ENCODE peak calls at places on chromosomes 6 and 20, in nine cellular contexts. W, X, S, V, C, T, Q, N and O are unnamed samples.

GRCh38 chr6:99867026-99867425 is 127.0 kb downstream of the MCHR2 start:
- DNase-seq in W (no peak), X (no peak), S (no peak), V (no peak), C (no peak), T (no peak), Q (no peak), N (no peak), O (no peak)

GRCh38 chr6:116633685-116634084 is 17.4 kb downstream of the RSPH4A start:
- DNase-seq in W (no peak), X (no peak), S (peak), V (peak), C (no peak), T (no peak), Q (no peak), N (no peak), O (no peak)

GRCh38 chr20:11796041-11796440 is 121.7 kb upstream of the BTBD3 start:
- DNase-seq in W (no peak), X (no peak), S (no peak), V (peak), C (peak), T (no peak), Q (no peak), N (no peak), O (no peak)

GRCh38 chr6:157049126-157049525 is 271.9 kb downstream of the ARID1B start:
- DNase-seq in W (no peak), X (no peak), S (no peak), V (no peak), C (no peak), T (no peak), Q (no peak), N (no peak), O (no peak)

GRCh38 chr6:129679758-129680157 is 30.2 kb downstream of the ARHGAP18 start:
- DNase-seq in W (no peak), X (no peak), S (no peak), V (peak), C (no peak), T (no peak), Q (no peak), N (peak), O (no peak)

GRCh38 chr20:51221791-51222408 is 199.0 kb upstream of the KCNG1 start:
- DNase-seq in W (no peak), X (no peak), S (peak), V (peak), C (peak), T (no peak), Q (peak), N (peak), O (peak)

GRCh38 chr6:56399250-56399671 is 151.9 kb upstream of the COL21A1 start:
- DNase-seq in W (no peak), X (no peak), S (no peak), V (no peak), C (peak), T (no peak), Q (no peak), N (peak), O (no peak)

GRCh38 chr20:46251211-46251673 is 57.1 kb downstream of the CDH22 start:
- DNase-seq in W (no peak), X (no peak), S (peak), V (no peak), C (no peak), T (no peak), Q (no peak), N (no peak), O (no peak)

GRCh38 chr6:13242178-13242577 is 86.2 kb downstream of the TBC1D7 start:
- DNase-seq in W (no peak), X (no peak), S (no peak), V (no peak), C (no peak), T (no peak), Q (no peak), N (no peak), O (no peak)

GRCh38 chr20:31894980-31895675 is 24.7 kb downstream of the TTLL9 start:
- DNase-seq in W (no peak), X (peak), S (peak), V (peak), C (peak), T (peak), Q (peak), N (peak), O (no peak)

GRCh38 chr6:15063253-15063853 is 182.5 kb upstream of the JARID2 start:
- DNase-seq in W (no peak), X (peak), S (no peak), V (no peak), C (peak), T (peak), Q (no peak), N (no peak), O (no peak)

GRCh38 chr20:61980647-61981583 is 84.8 kb downstream of the TAF4 start:
- DNase-seq in W (no peak), X (no peak), S (peak), V (no peak), C (no peak), T (peak), Q (peak), N (peak), O (no peak)

GRCh38 chr6:9732056-9732455 is 682.8 kb downstream of the TFAP2A start:
- DNase-seq in W (no peak), X (no peak), S (no peak), V (peak), C (no peak), T (no peak), Q (no peak), N (no peak), O (no peak)

GRCh38 chr20:4102381-4102780 is 87.0 kb upstream of the RNF24 start:
- DNase-seq in W (no peak), X (no peak), S (no peak), V (peak), C (peak), T (no peak), Q (no peak), N (no peak), O (no peak)

GRCh38 chr6:34986845-34987246 is 97.8 kb downstream of the ANKS1A start:
- DNase-seq in W (peak), X (peak), S (peak), V (peak), C (peak), T (peak), Q (peak), N (peak), O (peak)

GRCh38 chr6:45900808-45901752 is 114.6 kb downstream of the CLIC5 start:
- DNase-seq in W (no peak), X (no peak), S (peak), V (no peak), C (no peak), T (peak), Q (no peak), N (peak), O (no peak)

GRCh38 chr6:36989264-36989663 is 3.3 kb upstream of the MTCH1 start:
- DNase-seq in W (no peak), X (no peak), S (no peak), V (no peak), C (no peak), T (no peak), Q (no peak), N (no peak), O (no peak)

GRCh38 chr6:14804444-14805210 is 441.2 kb upstream of the JARID2 start:
- DNase-seq in W (no peak), X (peak), S (no peak), V (no peak), C (peak), T (peak), Q (peak), N (peak), O (no peak)

GRCh38 chr6:72816022-72816421 is 194.2 kb downstream of the KCNQ5 start:
- DNase-seq in W (no peak), X (no peak), S (no peak), V (no peak), C (no peak), T (no peak), Q (no peak), N (no peak), O (no peak)

GRCh38 chr20:59010321-59010994 is 3.4 kb upstream of the CTSZ start:
- DNase-seq in W (no peak), X (no peak), S (no peak), V (no peak), C (no peak), T (no peak), Q (no peak), N (no peak), O (no peak)

GRCh38 chr20:63423751-63424150 is 48.7 kb downstream of the KCNQ2 start:
- DNase-seq in W (no peak), X (no peak), S (no peak), V (no peak), C (no peak), T (no peak), Q (no peak), N (no peak), O (no peak)

GRCh38 chr6:55636406-55637102 is 57.6 kb upstream of the HMGCLL1 start:
- DNase-seq in W (no peak), X (no peak), S (no peak), V (peak), C (peak), T (no peak), Q (no peak), N (peak), O (no peak)

GRCh38 chr6:107813555-107814194 is 10.4 kb downstream of the SCML4 start:
- DNase-seq in W (no peak), X (no peak), S (no peak), V (no peak), C (no peak), T (no peak), Q (no peak), N (no peak), O (no peak)

GRCh38 chr6:49462071-49462470 is 982 bp downstream of the MMUT start:
- DNase-seq in W (no peak), X (no peak), S (no peak), V (peak), C (peak), T (no peak), Q (no peak), N (peak), O (no peak)

GRCh38 chr6:36298037-36298436 is 28.2 kb downstream of the PNPLA1 start:
- DNase-seq in W (no peak), X (no peak), S (no peak), V (no peak), C (no peak), T (no peak), Q (no peak), N (no peak), O (no peak)

GRCh38 chr6:49087372-49087771 is 375.7 kb downstream of the MMUT start:
- DNase-seq in W (no peak), X (no peak), S (no peak), V (peak), C (no peak), T (no peak), Q (no peak), N (peak), O (no peak)

GRCh38 chr6:7953753-7954152 is 43.2 kb upstream of the TXNDC5 start:
- DNase-seq in W (no peak), X (no peak), S (no peak), V (no peak), C (no peak), T (no peak), Q (no peak), N (no peak), O (no peak)

GRCh38 chr6:148501178-148501590 is 158.5 kb downstream of the SASH1 start:
- DNase-seq in W (no peak), X (peak), S (no peak), V (peak), C (peak), T (peak), Q (no peak), N (peak), O (no peak)

GRCh38 chr20:4012631-4013030 is 2.7 kb downstream of the RNF24 start:
- DNase-seq in W (no peak), X (no peak), S (no peak), V (no peak), C (peak), T (no peak), Q (no peak), N (peak), O (no peak)

GRCh38 chr6:42707595-42707994 is 14.8 kb downstream of the PRPH2 start:
- DNase-seq in W (no peak), X (no peak), S (no peak), V (no peak), C (no peak), T (no peak), Q (no peak), N (no peak), O (no peak)

GRCh38 chr6:71044753-71045152 is 87.9 kb upstream of the B3GAT2 start:
- DNase-seq in W (no peak), X (no peak), S (no peak), V (no peak), C (no peak), T (no peak), Q (no peak), N (no peak), O (no peak)

GRCh38 chr6:145148392-145149175 is 586.7 kb downstream of the EPM2A start:
- DNase-seq in W (no peak), X (peak), S (no peak), V (no peak), C (peak), T (no peak), Q (peak), N (peak), O (no peak)

GRCh38 chr6:84764332-84765049 is at the start of gene TBX18:
- DNase-seq in W (peak), X (peak), S (peak), V (peak), C (peak), T (peak), Q (peak), N (peak), O (peak)

GRCh38 chr6:134031696-134032255 is 20.6 kb downstream of the SLC2A12 start:
- DNase-seq in W (no peak), X (no peak), S (no peak), V (no peak), C (peak), T (no peak), Q (peak), N (peak), O (no peak)

GRCh38 chr6:29850011-29850553 is 22.5 kb downstream of the HLA-G start:
- DNase-seq in W (no peak), X (no peak), S (no peak), V (no peak), C (no peak), T (peak), Q (peak), N (peak), O (no peak)

GRCh38 chr6:158754738-158755137 is 64.4 kb downstream of the EZR start:
- DNase-seq in W (no peak), X (no peak), S (no peak), V (no peak), C (no peak), T (no peak), Q (no peak), N (no peak), O (no peak)

GRCh38 chr6:158751192-158751591 is 68.0 kb downstream of the EZR start:
- DNase-seq in W (peak), X (no peak), S (no peak), V (no peak), C (no peak), T (no peak), Q (no peak), N (no peak), O (peak)

GRCh38 chr6:158753826-158754225 is 65.3 kb downstream of the EZR start:
- DNase-seq in W (no peak), X (no peak), S (no peak), V (no peak), C (no peak), T (no peak), Q (no peak), N (no peak), O (no peak)

GRCh38 chr6:158751842-158752424 is 67.2 kb downstream of the EZR start:
- DNase-seq in W (no peak), X (no peak), S (no peak), V (no peak), C (no peak), T (no peak), Q (no peak), N (no peak), O (no peak)

GRCh38 chr6:158752613-158753012 is 66.6 kb downstream of the EZR start:
- DNase-seq in W (peak), X (peak), S (peak), V (peak), C (no peak), T (no peak), Q (peak), N (peak), O (no peak)
- TF ChIP-seq CTCF in W (peak), X (no peak), S (peak), V (peak), C (no peak), T (no peak), Q (peak), N (peak), O (no peak)

DNA sequence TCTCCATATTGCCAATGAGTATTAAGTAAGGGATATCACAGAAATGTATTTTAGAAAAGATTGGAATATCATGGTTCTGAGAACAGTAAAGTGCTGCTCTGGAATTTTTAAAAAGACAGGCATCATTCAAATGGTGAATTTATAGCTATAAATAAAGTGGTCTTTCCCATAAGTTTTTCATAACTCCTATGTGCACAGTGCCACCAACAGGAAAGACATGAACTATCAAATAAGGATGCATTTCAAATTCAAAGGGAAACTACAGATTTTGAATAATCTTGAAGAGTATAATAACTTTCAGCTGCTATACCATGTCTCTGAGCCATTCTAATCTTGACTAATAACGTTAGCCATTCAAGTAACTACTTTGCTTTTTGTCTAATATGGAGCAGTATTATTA is 456.8 kb upstream of the GJE1 start:
- DNase-seq in W (no peak), X (no peak), S (no peak), V (peak), C (peak), T (no peak), Q (no peak), N (peak), O (no peak)
- TF ChIP-seq CTCF in W (no peak), X (peak), S (peak), V (peak), C (peak), T (peak), Q (no peak), N (peak), O (no peak)

GRCh38 chr20:13325033-13325432 is 104.0 kb downstream of the ISM1 start:
- DNase-seq in W (peak), X (no peak), S (peak), V (peak), C (peak), T (no peak), Q (peak), N (peak), O (peak)
- TF ChIP-seq CTCF in W (peak), X (peak), S (peak), V (peak), C (peak), T (no peak), Q (peak), N (peak), O (peak)

GRCh38 chr6:162856885-162857284 is 129.1 kb downstream of the PACRG start:
- DNase-seq in W (peak), X (peak), S (peak), V (peak), C (peak), T (peak), Q (peak), N (peak), O (no peak)
- TF ChIP-seq CTCF in W (peak), X (peak), S (peak), V (peak), C (peak), T (peak), Q (peak), N (peak), O (peak)

GRCh38 chr6:121309768-121310473 is 24.4 kb downstream of the TBC1D32 start:
- DNase-seq in W (no peak), X (no peak), S (no peak), V (no peak), C (peak), T (no peak), Q (no peak), N (peak), O (no peak)

GRCh38 chr6:121302882-121303281 is 31.4 kb downstream of the TBC1D32 start:
- DNase-seq in W (no peak), X (no peak), S (no peak), V (no peak), C (no peak), T (no peak), Q (no peak), N (no peak), O (no peak)

GRCh38 chr6:121310495-121310894 is 23.8 kb downstream of the TBC1D32 start:
- DNase-seq in W (no peak), X (no peak), S (no peak), V (no peak), C (no peak), T (no peak), Q (no peak), N (no peak), O (no peak)

DNA sequence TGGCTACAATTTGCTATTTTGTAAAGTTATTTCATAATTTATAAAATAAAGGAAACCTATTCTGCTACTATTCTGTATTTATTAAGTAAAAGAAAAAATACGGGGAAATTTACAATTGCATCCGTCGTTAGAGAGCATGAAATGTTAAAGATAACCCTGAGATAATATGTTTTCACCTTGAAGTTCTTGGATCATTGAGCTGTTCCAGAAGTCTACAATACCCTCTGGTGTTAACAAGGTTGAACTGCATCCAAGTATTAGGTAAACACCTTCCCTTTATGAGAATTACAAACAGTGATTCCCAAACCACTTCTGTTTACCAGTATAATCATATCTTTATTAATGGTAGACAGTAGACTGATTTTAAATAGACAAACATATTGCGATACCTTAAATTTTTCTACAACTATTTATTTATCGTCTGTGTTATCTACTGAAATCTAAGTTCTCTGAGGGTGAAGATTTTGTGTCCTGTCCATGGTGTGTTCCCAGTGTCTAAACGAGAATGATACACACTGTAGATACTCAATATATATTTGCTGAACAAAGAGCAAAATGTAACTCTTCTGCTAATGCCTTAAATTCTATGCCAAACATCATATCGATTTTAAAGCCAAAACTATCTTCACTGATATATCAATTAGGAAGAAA is 28.2 kb downstream of the TBC1D32 start:
- DNase-seq in W (no peak), X (no peak), S (peak), V (peak), C (peak), T (no peak), Q (peak), N (peak), O (no peak)
- TF ChIP-seq CTCF in W (peak), X (peak), S (peak), V (peak), C (peak), T (peak), Q (peak), N (peak), O (peak)

DNA sequence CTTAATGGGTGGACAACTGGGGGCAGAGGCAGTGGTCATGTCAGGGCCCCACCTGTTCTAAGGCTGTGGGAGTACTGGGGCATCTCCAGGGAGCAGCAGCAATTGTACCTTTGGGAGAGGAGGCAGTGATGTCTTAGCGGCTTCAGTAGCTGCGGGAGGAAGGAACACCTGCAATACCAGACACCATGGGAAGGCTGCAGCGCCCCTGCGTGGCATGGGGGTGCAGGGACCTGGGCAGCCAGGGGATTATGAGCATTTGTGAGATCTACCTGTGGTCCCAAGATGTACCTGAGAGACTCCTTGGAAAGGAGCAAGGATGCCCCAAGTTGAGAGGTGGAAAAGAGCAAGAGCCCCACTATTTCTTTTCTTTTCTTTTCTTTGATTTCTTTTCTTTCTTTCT is 112.1 kb upstream of the GPR6 start:
- DNase-seq in W (peak), X (no peak), S (no peak), V (no peak), C (no peak), T (no peak), Q (no peak), N (no peak), O (no peak)
- TF ChIP-seq CTCF in W (peak), X (no peak), S (no peak), V (no peak), C (no peak), T (no peak), Q (no peak), N (no peak), O (no peak)

DNA sequence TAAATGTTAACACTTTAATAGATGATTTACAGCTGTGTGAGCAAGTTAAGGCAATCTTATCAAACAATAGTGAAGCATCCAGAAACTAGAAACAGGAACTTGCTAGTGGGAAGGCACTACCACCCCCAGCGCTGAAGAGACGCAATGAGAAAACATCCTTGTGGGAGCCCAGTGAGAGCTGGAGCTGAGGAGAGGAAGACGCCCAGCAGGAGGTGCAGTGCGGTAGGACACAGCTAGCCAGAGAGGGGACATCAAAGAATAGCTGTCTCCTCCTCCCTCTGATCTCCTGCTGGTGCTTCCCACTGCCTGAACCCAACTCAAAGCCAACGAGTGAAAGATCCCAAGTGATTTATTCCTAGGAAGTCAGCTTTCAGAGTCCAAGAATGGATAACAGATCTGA is 140.3 kb downstream of the COL12A1 start:
- DNase-seq in W (no peak), X (no peak), S (peak), V (peak), C (peak), T (no peak), Q (no peak), N (peak), O (no peak)
- TF ChIP-seq CTCF in W (no peak), X (no peak), S (no peak), V (peak), C (peak), T (no peak), Q (no peak), N (peak), O (no peak)